ENCODE peak calls at places on chromosomes 12 and 14, in four cellular contexts. H is ovary, T is heart right ventricle, V is K562. U is an unnamed sample. For H3K36me3, the result is how much of the 10 kb centered on the place peaks cover.

GRCh38 chr12:47152095-47152494 is 72.3 kb upstream of the AMIGO2 start:
- DNase-seq in H (no peak), T (no peak), V (no peak), U (no peak)

GRCh38 chr12:114848661-114849060 is 164.7 kb upstream of the TBX3 start:
- DNase-seq in H (no peak), T (peak), V (no peak), U (no peak)

GRCh38 chr14:92584856-92585255 is 71.3 kb downstream of the RIN3 start:
- DNase-seq in H (no peak), T (no peak), V (no peak), U (no peak)

GRCh38 chr12:28507867-28508266 is 317.6 kb downstream of the CCDC91 start:
- DNase-seq in H (no peak), T (no peak), V (no peak), U (no peak)

GRCh38 chr12:10249690-10250455 is 37.2 kb downstream of the GABARAPL1 start:
- DNase-seq in H (no peak), T (no peak), V (no peak), U (no peak)

GRCh38 chr12:132003846-132004245 is 54.1 kb downstream of the EP400 start:
- DNase-seq in H (no peak), T (no peak), V (no peak), U (no peak)

GRCh38 chr14:34912966-34913365 is 37.8 kb upstream of the BAZ1A start:
- DNase-seq in H (no peak), T (no peak), V (no peak), U (no peak)

GRCh38 chr12:130765186-130765659 is 49.1 kb upstream of the RIMBP2 start:
- DNase-seq in H (no peak), T (no peak), V (no peak), U (no peak)

GRCh38 chr12:3571323-3571722 is 80.3 kb downstream of the PRMT8 start:
- DNase-seq in H (no peak), T (no peak), V (no peak), U (no peak)

GRCh38 chr12:118060301-118061010 is 523 bp downstream of the WSB2 start:
- DNase-seq in H (peak), T (peak), V (no peak), U (no peak)

GRCh38 chr14:35341454-35342159 is 49.4 kb downstream of the PSMA6 start:
- DNase-seq in H (peak), T (peak), V (no peak), U (no peak)

GRCh38 chr12:122123051-122123760 is 44.6 kb downstream of the MLXIP start:
- DNase-seq in H (peak), T (peak), V (peak), U (peak)

GRCh38 chr12:131387281-131388163 is 323.4 kb upstream of the SFSWAP start:
- DNase-seq in H (no peak), T (no peak), V (peak), U (no peak)

GRCh38 chr12:125983784-125984510 is 918.7 kb downstream of the AACS start:
- DNase-seq in H (no peak), T (no peak), V (no peak), U (peak)

GRCh38 chr14:95862243-95862642 is 14.4 kb upstream of the TUNAR start:
- DNase-seq in H (no peak), T (no peak), V (no peak), U (no peak)

GRCh38 chr12:121582583-121583333 is 1.9 kb upstream of the KDM2B start:
- DNase-seq in H (no peak), T (no peak), V (peak), U (peak)

GRCh38 chr14:59199614-59200013 is 11.1 kb downstream of the DAAM1 start:
- DNase-seq in H (no peak), T (no peak), V (no peak), U (no peak)

GRCh38 chr14:79091381-79091963 is 921.3 kb downstream of the NRXN3 start:
- DNase-seq in H (no peak), T (no peak), V (no peak), U (no peak)

GRCh38 chr12:905273-906076 is 44.0 kb downstream of the RAD52 start:
- DNase-seq in H (no peak), T (no peak), V (no peak), U (no peak)

GRCh38 chr14:63367742-63368364 is 49.1 kb upstream of the GPHB5 start:
- DNase-seq in H (no peak), T (no peak), V (no peak), U (no peak)

GRCh38 chr14:66662374-66662773 is 154.4 kb downstream of the GPHN start:
- DNase-seq in H (no peak), T (no peak), V (no peak), U (peak)

GRCh38 chr12:15966426-15966825 is 55.3 kb downstream of the DERA start:
- DNase-seq in H (no peak), T (no peak), V (no peak), U (no peak)

DNA sequence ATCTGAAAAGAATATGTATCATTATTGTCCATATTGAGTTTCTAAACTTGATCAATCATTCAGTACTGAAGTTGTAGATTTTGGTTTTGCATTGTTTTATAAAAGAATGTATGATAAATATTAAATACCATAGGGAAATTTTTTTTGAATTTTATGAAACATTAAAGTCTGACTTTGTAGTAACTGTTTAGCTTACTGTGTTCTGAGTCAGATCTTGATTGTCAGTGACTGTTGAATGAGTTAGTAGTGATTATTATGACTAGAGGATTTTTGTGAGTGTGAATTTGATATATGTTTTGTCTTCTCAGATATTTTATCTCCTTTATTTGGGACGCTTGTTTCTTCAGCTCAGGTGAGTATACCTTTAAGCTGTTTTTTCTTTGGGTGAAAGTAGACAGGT is 10.1 kb downstream of the TDP1 start:
- DNase-seq in H (no peak), T (no peak), V (no peak), U (no peak)
- H3K36me3 ChIP-seq in H (under half), T (half or more), V (half or more), U (under half)

GRCh38 chr12:92905811-92906554 is 23.1 kb downstream of the EEA1 start:
- DNase-seq in H (no peak), T (no peak), V (no peak), U (no peak)
- H3K4me3 ChIP-seq in H (no peak), T (no peak), V (no peak), U (no peak)

GRCh38 chr14:75959031-75959430 is 22.8 kb downstream of the TGFB3 start:
- DNase-seq in H (no peak), T (no peak), V (no peak), U (no peak)
- H3K36me3 ChIP-seq in H (under half), T (half or more), V (under half), U (under half)

DNA sequence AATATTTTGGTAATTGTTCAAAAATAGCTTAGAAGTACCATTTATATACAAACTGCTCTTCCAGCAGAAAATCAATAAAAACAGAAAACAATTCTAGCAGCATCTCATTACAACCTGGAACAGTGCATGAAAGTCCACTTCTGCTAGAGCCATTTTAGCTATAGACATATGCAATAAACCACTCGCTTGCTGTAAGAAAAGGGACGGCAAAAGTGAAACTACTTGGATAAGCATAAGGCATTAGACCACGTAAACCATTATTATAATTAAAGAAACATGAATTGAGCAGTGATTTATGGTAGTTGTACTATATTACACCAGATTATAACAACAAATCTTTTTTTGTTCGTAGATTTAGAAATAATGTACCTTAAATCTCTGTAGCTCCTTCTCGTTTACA is 48.7 kb downstream of the LRIG3 start:
- DNase-seq in H (no peak), T (no peak), V (no peak), U (no peak)
- H3K4me3 ChIP-seq in H (no peak), T (no peak), V (no peak), U (no peak)

GRCh38 chr12:6524648-6525047 is 9.7 kb upstream of the GAPDH start:
- DNase-seq in H (no peak), T (no peak), V (no peak), U (no peak)

GRCh38 chr12:6523708-6524107 is 10.6 kb upstream of the GAPDH start:
- DNase-seq in H (no peak), T (no peak), V (no peak), U (no peak)

GRCh38 chr12:6522193-6522592 is 12.1 kb upstream of the GAPDH start:
- DNase-seq in H (no peak), T (no peak), V (no peak), U (no peak)

DNA sequence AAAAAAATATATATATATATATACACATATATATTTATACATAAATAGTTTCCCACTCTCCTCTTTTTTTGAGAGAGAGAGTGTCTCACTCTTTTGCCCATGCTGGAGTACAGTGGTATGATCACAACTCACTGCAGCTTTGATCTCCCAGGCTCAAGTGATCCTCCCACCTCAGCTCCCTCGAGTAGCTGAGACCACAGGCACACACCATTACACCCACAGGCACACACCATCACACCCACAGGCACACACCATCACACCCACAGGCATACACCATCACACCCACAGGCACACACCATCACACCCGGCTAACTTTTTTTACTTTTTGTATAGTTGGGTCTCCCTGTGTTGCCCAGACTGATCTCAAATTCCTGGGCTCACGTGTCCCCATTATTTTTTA is 14.1 kb upstream of the GAPDH start:
- DNase-seq in H (no peak), T (no peak), V (no peak), U (no peak)
- H3K36me3 ChIP-seq in H (under half), T (half or more), V (half or more), U (half or more)

GRCh38 chr12:104741497-104742367 is 216.4 kb downstream of the SLC41A2 start:
- DNase-seq in H (no peak), T (no peak), V (no peak), U (no peak)

GRCh38 chr12:104741072-104741471 is 217.0 kb downstream of the SLC41A2 start:
- DNase-seq in H (no peak), T (no peak), V (no peak), U (no peak)

GRCh38 chr12:104738841-104739642 is 219.0 kb downstream of the SLC41A2 start:
- DNase-seq in H (no peak), T (no peak), V (no peak), U (no peak)

GRCh38 chr12:104742551-104742961 is 215.5 kb downstream of the SLC41A2 start:
- DNase-seq in H (no peak), T (peak), V (no peak), U (no peak)

GRCh38 chr12:104740668-104741067 is 217.4 kb downstream of the SLC41A2 start:
- DNase-seq in H (no peak), T (no peak), V (no peak), U (no peak)
- H3K4me3 ChIP-seq in H (no peak), T (no peak), V (no peak), U (no peak)

DNA sequence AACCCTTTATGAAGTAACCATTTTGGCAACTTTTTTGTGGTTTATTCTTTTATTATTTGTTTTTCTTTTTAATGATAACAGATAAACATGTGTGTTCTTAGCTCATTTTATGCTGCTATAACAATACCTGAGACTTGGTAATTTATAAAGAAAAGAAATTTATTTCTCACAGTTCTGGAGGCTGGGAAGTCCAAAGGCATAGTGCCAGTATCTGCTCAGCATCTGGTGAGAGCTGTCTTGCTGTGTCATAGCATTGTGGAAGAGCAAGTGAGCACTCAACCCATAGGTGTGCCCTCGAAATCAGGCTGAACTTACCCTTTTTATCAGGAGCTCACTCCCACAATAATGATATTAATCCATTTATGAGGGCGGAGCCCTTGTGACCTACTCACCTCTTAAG is 8.0 kb upstream of the SCFD1 start:
- DNase-seq in H (no peak), T (no peak), V (no peak), U (no peak)
- H3K36me3 ChIP-seq in H (under half), T (under half), V (half or more), U (under half)

DNA sequence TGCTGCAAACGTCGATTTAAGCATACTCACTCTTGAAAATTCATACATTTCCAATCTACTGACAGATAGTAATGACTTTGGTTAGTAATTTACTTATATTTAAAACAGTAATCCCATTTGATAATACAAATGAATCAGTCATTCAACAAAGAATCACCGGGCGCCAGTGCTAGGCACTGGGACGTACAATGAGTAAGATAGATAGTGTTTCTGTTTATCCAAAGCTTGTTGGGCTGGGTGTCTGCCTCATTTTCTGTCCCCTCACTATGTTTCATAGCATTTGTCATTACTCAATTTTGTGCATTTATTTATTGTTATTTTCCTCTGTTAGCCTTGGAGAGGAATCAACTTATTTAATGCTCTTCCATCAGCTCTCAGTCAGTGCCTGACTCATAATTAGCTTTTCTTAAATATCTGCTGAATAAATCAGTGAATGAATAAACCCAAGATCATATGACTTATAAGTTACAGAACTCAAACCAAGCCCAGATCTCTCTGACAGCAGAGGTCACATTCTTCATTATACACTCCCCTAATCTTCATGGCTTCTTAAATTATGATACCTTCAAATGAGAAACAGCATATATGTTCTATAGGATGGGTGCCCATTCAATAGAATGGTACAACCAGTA is 86.2 kb downstream of the TSPAN8 start:
- DNase-seq in H (no peak), T (no peak), V (no peak), U (no peak)
- H3K4me3 ChIP-seq in H (no peak), T (no peak), V (no peak), U (no peak)

U was measured in iPS DF 6.9.